ENCODE peak calls at places on chromosome 16, in six cellular contexts. S is transverse colon; V is cardiac muscle cell; I is uterus; E is IMR-90; G is naive thymus-derived CD4-positive, alpha-beta T cell. M is an unnamed sample.
A peak's percentile ranks its signal among the peaks of the same experiment; 100 is the strongest.

GRCh38 chr16:67386861-67387455 is 6.3 kb downstream of the TPPP3 start:
- DNase-seq in E (no peak), S (no peak), V (no peak), G (no peak), I (no peak), M (no peak)

GRCh38 chr16:87263418-87264052 is 53.7 kb downstream of the C16orf95 start:
- DNase-seq in V (no peak), I (no peak), E (no peak), S (peak; percentile 21), G (no peak), M (no peak)

GRCh38 chr16:55577888-55578287 is 11.4 kb downstream of the CAPNS2 start:
- DNase-seq in S (no peak), E (no peak), G (no peak), I (no peak), V (no peak), M (no peak)

GRCh38 chr16:14649816-14650215 is 17.1 kb downstream of the BFAR start:
- DNase-seq in G (no peak), I (no peak), E (no peak), V (no peak), S (no peak), M (no peak)

GRCh38 chr16:17246974-17247718 is 223.6 kb downstream of the XYLT1 start:
- DNase-seq in G (no peak), E (no peak), I (no peak), S (no peak), V (no peak), M (no peak)

GRCh38 chr16:21184834-21185233 is 26.4 kb downstream of the LDAF1 start:
- DNase-seq in V (no peak), S (no peak), G (no peak), E (no peak), I (no peak), M (no peak)

GRCh38 chr16:25045696-25046381 is 30.7 kb upstream of the ARHGAP17 start:
- DNase-seq in G (no peak), E (peak; percentile 90), I (no peak), S (no peak), V (peak; percentile 32), M (no peak)

GRCh38 chr16:29804455-29805231 is 1.7 kb upstream of the MAZ start:
- DNase-seq in E (no peak), G (no peak), V (peak; percentile 60), I (no peak), S (peak; percentile 37), M (no peak)

GRCh38 chr16:51941412-51941811 is 605.5 kb downstream of the TOX3 start:
- DNase-seq in E (no peak), S (no peak), I (no peak), V (no peak), G (no peak), M (no peak)

GRCh38 chr16:83854420-83854819 is 44.5 kb upstream of the MLYCD start:
- DNase-seq in S (no peak), E (no peak), V (no peak), G (no peak), I (no peak), M (no peak)

GRCh38 chr16:54281535-54282201 is 4.9 kb downstream of the IRX3 start:
- DNase-seq in I (no peak), G (no peak), E (no peak), V (no peak), S (peak; percentile 11), M (no peak)
- H3K4me3 ChIP-seq in I (no peak overlapping the region), G (no peak overlapping the region), E (no peak overlapping the region), V (peak overlapping the region; percentile 99), S (no peak overlapping the region), M (no peak overlapping the region)

DNA sequence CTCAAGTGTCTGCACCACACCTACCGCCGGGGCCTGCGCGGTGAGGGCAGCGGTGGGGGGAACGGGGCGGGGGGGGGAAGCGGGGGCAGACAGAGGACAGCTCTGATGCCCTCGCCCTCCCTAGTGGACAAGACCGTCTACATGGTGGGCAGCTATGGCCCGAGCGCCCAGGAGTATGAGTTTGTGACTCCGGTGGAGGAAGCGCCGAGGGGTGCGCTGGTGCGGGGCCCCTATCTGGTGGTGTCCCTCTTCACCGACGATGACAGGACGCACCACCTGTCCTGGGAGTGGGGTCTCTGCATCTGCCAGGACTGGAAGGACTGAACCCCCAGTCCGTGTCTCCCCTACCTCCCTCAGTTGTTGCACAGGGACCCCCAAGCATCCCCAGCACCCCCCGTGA is 473 bp upstream of the PDIA2 start:
- DNase-seq in V (no peak), S (no peak), I (no peak), G (no peak), E (no peak), M (no peak)
- H3K27me3 ChIP-seq in V (peaks cover 37% of the 10 kb centered on the region), S (peaks cover 48% of the 10 kb centered on the region), I (peaks cover 8% of the 10 kb centered on the region), G (no peaks in the 10 kb centered on the region), E (peaks cover 32% of the 10 kb centered on the region), M (peaks cover 10% of the 10 kb centered on the region)

GRCh38 chr16:3004319-3004718 is 8.4 kb upstream of the CLDN9 start:
- DNase-seq in I (no peak), G (no peak), S (no peak), E (no peak), V (no peak), M (no peak)
- H3K4me3 ChIP-seq in I (no peak overlapping the region), G (no peak overlapping the region), S (no peak overlapping the region), E (peak overlapping the region; percentile 19), V (peak overlapping the region; percentile 65), M (no peak overlapping the region)

GRCh38 chr16:989354-989814 is 7.8 kb downstream of the SOX8 start:
- DNase-seq in G (no peak), S (no peak), I (no peak), V (no peak), E (no peak), M (no peak)

GRCh38 chr16:987846-988245 is 6.3 kb downstream of the SOX8 start:
- DNase-seq in V (no peak), I (no peak), S (no peak), E (no peak), G (no peak), M (no peak)

GRCh38 chr16:990516-991291 is 9.1 kb downstream of the SOX8 start:
- DNase-seq in S (no peak), V (no peak), G (no peak), I (no peak), E (no peak), M (no peak)

GRCh38 chr16:986925-987581 is 5.5 kb downstream of the SOX8 start:
- DNase-seq in I (no peak), E (no peak), S (no peak), V (no peak), G (no peak), M (no peak)

DNA sequence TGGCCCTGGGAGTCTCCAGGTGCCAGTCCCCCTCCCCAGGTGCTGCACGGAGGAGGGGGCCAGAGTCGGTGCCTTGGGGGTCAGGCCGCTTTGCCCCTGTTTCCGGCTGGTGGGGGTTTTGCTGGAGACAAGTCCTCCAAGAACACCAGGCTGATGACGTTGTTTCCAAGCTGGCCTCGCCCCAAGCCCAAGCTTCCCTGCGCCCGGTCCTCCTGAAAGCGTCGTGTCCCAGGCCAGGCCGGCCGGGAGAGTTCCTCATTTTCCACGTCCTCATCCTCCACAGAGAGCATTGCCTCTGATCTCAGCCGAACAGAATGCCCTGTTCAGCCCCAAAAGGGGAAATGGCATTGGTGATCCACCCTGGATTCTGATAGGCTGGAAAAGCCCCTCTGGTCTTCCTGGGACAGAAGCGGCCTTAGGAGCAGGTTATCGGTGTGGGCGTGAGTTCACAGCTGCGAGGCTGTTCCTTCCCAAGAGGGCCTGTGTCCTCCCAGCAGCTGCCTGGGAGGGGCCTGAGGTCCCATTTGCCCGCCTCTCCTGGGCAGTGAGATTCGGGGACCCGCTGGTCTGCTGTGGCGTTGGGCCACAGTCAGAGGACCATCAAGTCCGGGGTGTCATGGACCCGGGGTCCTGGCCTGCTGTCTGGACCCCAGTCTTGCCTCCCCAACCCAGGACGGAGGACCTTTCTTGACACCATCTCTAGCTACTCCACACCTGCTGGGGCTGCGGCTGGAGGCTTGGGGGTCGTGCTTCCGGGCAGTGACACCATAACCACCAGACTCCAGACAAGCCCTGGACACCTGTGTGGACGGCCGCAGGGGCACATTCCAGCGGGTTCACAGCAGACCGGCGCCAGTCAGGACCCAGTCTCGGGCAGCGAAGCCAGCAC is 7.1 kb downstream of the SOX8 start:
- DNase-seq in S (no peak), G (no peak), I (no peak), V (no peak), E (no peak), M (no peak)
- H3K27me3 ChIP-seq in S (peaks cover 31% of the 10 kb centered on the region), G (no peaks in the 10 kb centered on the region), I (no peaks in the 10 kb centered on the region), V (peaks cover 7% of the 10 kb centered on the region), E (peaks cover 56% of the 10 kb centered on the region), M (no peaks in the 10 kb centered on the region)

GRCh38 chr16:88634141-88634993 is 4.0 kb upstream of the IL17C start:
- DNase-seq in I (peak; percentile 49), V (peak; percentile 63), G (no peak), S (peak; percentile 74), E (peak; percentile 23), M (peak; percentile 63)
- H3K4me3 ChIP-seq in I (peak overlapping the region; percentile 3), V (peak overlapping the region; percentile 11), G (peak overlapping the region; percentile 52), S (peak overlapping the region; percentile 16), E (peak overlapping the region; percentile 31), M (peak overlapping the region; percentile 61)

GRCh38 chr16:2840914-2841313 is 10.8 kb downstream of the ZG16B start:
- DNase-seq in S (no peak), E (no peak), G (no peak), I (no peak), V (no peak), M (no peak)

GRCh38 chr16:2836646-2837508 is 6.8 kb downstream of the ZG16B start:
- DNase-seq in S (no peak), I (no peak), G (no peak), V (no peak), E (no peak), M (peak; percentile 24)

GRCh38 chr16:2841606-2842339 is 11.7 kb downstream of the ZG16B start:
- DNase-seq in E (no peak), G (no peak), I (no peak), S (no peak), V (no peak), M (no peak)

GRCh38 chr16:2839650-2840450 is 9.7 kb downstream of the ZG16B start:
- DNase-seq in E (no peak), V (no peak), G (no peak), S (no peak), I (no peak), M (peak; percentile 38)

DNA sequence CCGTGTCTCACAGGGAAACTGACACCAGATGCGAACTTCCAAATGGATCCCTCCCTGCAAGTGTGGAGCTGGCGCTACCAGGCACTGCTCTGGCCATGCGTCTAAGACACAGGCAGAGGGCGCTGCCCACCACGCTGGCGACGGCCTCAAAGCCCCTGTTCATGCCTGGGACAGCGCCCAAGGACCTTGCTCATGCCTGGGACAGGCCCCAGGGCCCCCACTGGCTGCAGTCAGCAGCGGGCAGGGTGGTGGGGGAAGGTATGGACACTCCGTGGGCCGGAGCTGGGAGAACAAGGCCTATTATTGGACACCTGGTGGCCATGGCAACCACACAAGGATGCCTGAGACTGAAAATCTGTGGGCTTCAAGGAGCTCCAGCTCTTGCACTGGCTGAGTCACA is 8.8 kb downstream of the ZG16B start:
- DNase-seq in S (peak; percentile 69), G (peak; percentile 33), V (peak; percentile 86), I (peak; percentile 32), E (peak; percentile 89), M (peak; percentile 52)
- H3K27me3 ChIP-seq in S (peaks cover 8% of the 10 kb centered on the region), G (no peaks in the 10 kb centered on the region), V (peaks cover under 1% of the 10 kb centered on the region), I (no peaks in the 10 kb centered on the region), E (no peaks in the 10 kb centered on the region), M (no peaks in the 10 kb centered on the region)

GRCh38 chr16:74601131-74601871 is 5.6 kb downstream of the GLG1 start:
- DNase-seq in V (no peak), I (no peak), E (no peak), S (peak; percentile 63), G (peak; percentile 82), M (peak; percentile 62)
- H3K4me3 ChIP-seq in V (no peak overlapping the region), I (no peak overlapping the region), E (no peak overlapping the region), S (no peak overlapping the region), G (peak overlapping the region; percentile 45), M (peak overlapping the region; percentile 42)

GRCh38 chr16:71413341-71413740 is 28.5 kb downstream of the TLE7 start:
- DNase-seq in G (no peak), V (no peak), E (no peak), I (no peak), S (no peak), M (no peak)
- H3K27me3 ChIP-seq in G (peaks cover 7% of the 10 kb centered on the region), V (peaks cover 3% of the 10 kb centered on the region), E (peaks cover 9% of the 10 kb centered on the region), I (no peaks in the 10 kb centered on the region), S (peaks cover 21% of the 10 kb centered on the region), M (no peaks in the 10 kb centered on the region)

M was measured in CD8-positive, alpha-beta memory T cell.